ENCODE peak calls at places on chromosomes 11 and 22, in ten cellular contexts. M, W, H, U, L, K, O, I, C and Y are unnamed samples.

GRCh38 chr11:94925422-94926270 is 47.7 kb downstream of the CWC15 start:
- DNase-seq in W (no peak), O (peak), M (no peak), I (no peak), C (no peak), U (no peak), K (no peak), H (no peak), L (no peak), Y (no peak)

GRCh38 chr11:68682531-68682931 is 1.8 kb upstream of the GAL start:
- DNase-seq in C (no peak), O (no peak), K (peak), W (no peak), I (no peak), U (no peak), H (no peak), L (no peak), M (no peak), Y (no peak)

GRCh38 chr22:31144223-31144622 is 3.9 kb upstream of the PLA2G3 start:
- DNase-seq in W (no peak), O (no peak), M (no peak), I (no peak), K (no peak), H (no peak), L (no peak), C (no peak), U (no peak), Y (peak)

GRCh38 chr11:112962854-112963367 is 1.7 kb downstream of the NCAM1 start:
- DNase-seq in L (peak), C (peak), H (peak), M (no peak), O (no peak), K (no peak), W (no peak), I (peak), U (no peak), Y (no peak)

GRCh38 chr11:20477418-20478090 is 90.0 kb downstream of the PRMT3 start:
- DNase-seq in L (no peak), M (no peak), O (no peak), C (peak), U (no peak), K (no peak), H (no peak), I (no peak), W (no peak), Y (no peak)

GRCh38 chr22:46639843-46640242 is 19.7 kb downstream of the GRAMD4 start:
- DNase-seq in H (no peak), O (no peak), M (no peak), K (no peak), L (no peak), C (no peak), I (no peak), U (no peak), W (no peak), Y (no peak)

GRCh38 chr11:19055016-19055415 is 5.5 kb downstream of the MRGPRX2 start:
- DNase-seq in K (no peak), H (no peak), M (no peak), L (no peak), U (no peak), W (no peak), C (no peak), O (no peak), I (no peak), Y (no peak)

GRCh38 chr11:121534131-121535093 is 81.6 kb upstream of the SORL1-AS1 start:
- DNase-seq in W (no peak), I (peak), M (no peak), C (peak), K (no peak), L (no peak), O (no peak), U (no peak), H (peak), Y (peak)